ENCODE peak calls at places on chromosomes 4 and X, in four cellular contexts. One of them, this sample, is unnamed.

GRCh38 chr4:13054410-13054970 is 429.6 kb downstream of the RAB28 start:
- DNase-seq in Caki2: no peak
- DNase-seq in left lung: no peak
- DNase-seq in skeletal muscle cell: no peak
- DNase-seq in this sample: no peak

GRCh38 chrX:109952985-109953905 is 49.7 kb upstream of the TMEM164 start:
- DNase-seq in Caki2: no peak
- DNase-seq in left lung: no peak
- DNase-seq in skeletal muscle cell: no peak
- DNase-seq in this sample: no peak

GRCh38 chr4:184680698-184681097 is 31.2 kb downstream of the PRIMPOL start:
- DNase-seq in Caki2: no peak
- DNase-seq in left lung: no peak
- DNase-seq in skeletal muscle cell: no peak
- DNase-seq in this sample: no peak

GRCh38 chrX:10233173-10233572 is 76.4 kb downstream of the CLCN4 start:
- DNase-seq in Caki2: no peak
- DNase-seq in left lung: no peak
- DNase-seq in skeletal muscle cell: peak; percentile 23
- DNase-seq in this sample: no peak

GRCh38 chrX:140050906-140051305 is 85.6 kb upstream of the CXorf66 start:
- DNase-seq in Caki2: no peak
- DNase-seq in left lung: no peak
- DNase-seq in skeletal muscle cell: no peak
- DNase-seq in this sample: no peak

GRCh38 chrX:34927866-34928265 is 14.7 kb upstream of the FAM47B start:
- DNase-seq in Caki2: no peak
- DNase-seq in left lung: no peak
- DNase-seq in skeletal muscle cell: no peak
- DNase-seq in this sample: no peak

GRCh38 chr4:76546282-76547166 is 111.5 kb downstream of the SHROOM3 start:
- DNase-seq in Caki2: peak; percentile 71
- DNase-seq in left lung: no peak
- DNase-seq in skeletal muscle cell: peak; percentile 70
- DNase-seq in this sample: no peak

GRCh38 chr4:87525636-87526035 is 3.5 kb downstream of the SPARCL1 start:
- DNase-seq in Caki2: no peak
- DNase-seq in left lung: no peak
- DNase-seq in skeletal muscle cell: peak; percentile 68
- DNase-seq in this sample: no peak

GRCh38 chrX:17859609-17860178 is 1.4 kb downstream of the RAI2 start:
- DNase-seq in Caki2: peak; percentile 6
- DNase-seq in left lung: no peak
- DNase-seq in skeletal muscle cell: no peak
- DNase-seq in this sample: no peak

GRCh38 chrX:54182194-54182863 is 725 bp downstream of the FAM120C start:
- DNase-seq in Caki2: peak; percentile 52
- DNase-seq in left lung: peak; percentile 86
- DNase-seq in skeletal muscle cell: no peak
- DNase-seq in this sample: peak; percentile 80

GRCh38 chrX:131741103-131741581 is 197.3 kb downstream of the OR13H1 start:
- DNase-seq in Caki2: no peak
- DNase-seq in left lung: no peak
- DNase-seq in skeletal muscle cell: no peak
- DNase-seq in this sample: peak; percentile 92

GRCh38 chr4:40196724-40197281 is at the start of gene RHOH:
- DNase-seq in Caki2: no peak
- DNase-seq in left lung: no peak
- DNase-seq in skeletal muscle cell: no peak
- DNase-seq in this sample: no peak

GRCh38 chr4:111040904-111041303 is 418.0 kb upstream of the PITX2 start:
- DNase-seq in Caki2: peak; percentile 19
- DNase-seq in left lung: no peak
- DNase-seq in skeletal muscle cell: no peak
- DNase-seq in this sample: no peak

GRCh38 chr4:24781999-24782745 is 13.2 kb upstream of the SOD3 start:
- DNase-seq in Caki2: peak; percentile 66
- DNase-seq in left lung: no peak
- DNase-seq in skeletal muscle cell: no peak
- DNase-seq in this sample: no peak

GRCh38 chr4:80365928-80366327 is 30.4 kb downstream of the CFAP299 start:
- DNase-seq in Caki2: peak; percentile 41
- DNase-seq in left lung: no peak
- DNase-seq in skeletal muscle cell: peak; percentile 25
- DNase-seq in this sample: no peak

GRCh38 chrX:36978886-36979285 is 29.3 kb upstream of the FAM47C start:
- DNase-seq in Caki2: peak; percentile 25
- DNase-seq in left lung: no peak
- DNase-seq in skeletal muscle cell: no peak
- DNase-seq in this sample: no peak

GRCh38 chr4:23023666-23024065 is 330.9 kb downstream of the GBA3 start:
- DNase-seq in Caki2: no peak
- DNase-seq in left lung: no peak
- DNase-seq in skeletal muscle cell: no peak
- DNase-seq in this sample: no peak

GRCh38 chrX:119325456-119325855 is 73.7 kb upstream of the SLC25A43 start:
- DNase-seq in Caki2: no peak
- DNase-seq in left lung: no peak
- DNase-seq in skeletal muscle cell: no peak
- DNase-seq in this sample: no peak

GRCh38 chrX:50456712-50457484 is 13.7 kb downstream of the DGKK start:
- DNase-seq in Caki2: no peak
- DNase-seq in left lung: no peak
- DNase-seq in skeletal muscle cell: peak; percentile 1
- DNase-seq in this sample: no peak

GRCh38 chr4:139898293-139898692 is 232.7 kb downstream of the MGST2 start:
- DNase-seq in Caki2: no peak
- DNase-seq in left lung: no peak
- DNase-seq in skeletal muscle cell: no peak
- DNase-seq in this sample: no peak

GRCh38 chrX:10620121-10620699 is at the start of gene MID1:
- DNase-seq in Caki2: peak; percentile 80
- DNase-seq in left lung: peak; percentile 77
- DNase-seq in skeletal muscle cell: peak; percentile 54
- DNase-seq in this sample: peak; percentile 80

GRCh38 chrX:7985568-7985967 is 58.4 kb upstream of the PNPLA4 start:
- DNase-seq in Caki2: no peak
- DNase-seq in left lung: no peak
- DNase-seq in skeletal muscle cell: no peak
- DNase-seq in this sample: no peak